ENCODE peak calls at places on chromosome 22, in six cellular contexts. H, C, F, V, U and B are unnamed samples.

GRCh38 chr22:48857202-48857805 is 970.4 kb downstream of the BRD1 start:
- DNase-seq in C (peak), H (no peak), F (no peak), U (no peak), V (no peak), B (no peak)

GRCh38 chr22:36435516-36436415 is 45.7 kb downstream of the TXN2 start:
- DNase-seq in U (no peak), V (no peak), H (no peak), F (no peak), C (no peak), B (no peak)

GRCh38 chr22:30994960-30995359 is 25.9 kb downstream of the TUG1 start:
- DNase-seq in V (no peak), C (no peak), U (no peak), H (no peak), F (no peak), B (no peak)

GRCh38 chr22:42360348-42360747 is 71.9 kb downstream of the NFAM1 start:
- DNase-seq in C (no peak), V (no peak), H (no peak), U (no peak), F (no peak), B (no peak)

GRCh38 chr22:38725900-38726655 is 20.3 kb downstream of the GTPBP1 start:
- DNase-seq in U (no peak), H (no peak), C (no peak), V (no peak), F (no peak), B (no peak)

GRCh38 chr22:27627444-27627833 is 174.1 kb downstream of the MN1 start:
- DNase-seq in C (no peak), V (no peak), H (no peak), U (no peak), F (no peak), B (no peak)

GRCh38 chr22:37403267-37403960 is 23.9 kb downstream of the ELFN2 start:
- DNase-seq in V (no peak), U (no peak), F (peak), H (no peak), C (no peak), B (no peak)

GRCh38 chr22:43976861-43977795 is 21.9 kb downstream of the SAMM50 start:
- DNase-seq in F (no peak), C (peak), H (no peak), V (no peak), U (no peak), B (no peak)

GRCh38 chr22:24133187-24133965 is 47.9 kb upstream of the SUSD2 start:
- DNase-seq in C (no peak), H (no peak), F (no peak), U (no peak), V (no peak), B (no peak)

GRCh38 chr22:24128024-24128423 is 53.3 kb upstream of the SUSD2 start:
- DNase-seq in H (no peak), C (no peak), F (no peak), U (no peak), V (no peak), B (no peak)

GRCh38 chr22:24125942-24126341 is 55.3 kb upstream of the SUSD2 start:
- DNase-seq in H (no peak), U (no peak), F (no peak), C (no peak), V (no peak), B (no peak)

GRCh38 chr22:24129980-24130379 is 51.3 kb upstream of the SUSD2 start:
- DNase-seq in C (no peak), H (no peak), U (no peak), V (no peak), F (no peak), B (no peak)

GRCh38 chr22:24128631-24129601 is 52.4 kb upstream of the SUSD2 start:
- DNase-seq in C (no peak), H (no peak), V (no peak), U (no peak), F (no peak), B (no peak)
- TF ChIP-seq CTCF in C (no peak), H (no peak), V (no peak), U (no peak), F (no peak), B (no peak)

GRCh38 chr22:50169774-50170341 is 673 bp upstream of the PANX2 start:
- DNase-seq in V (peak), C (no peak), F (no peak), H (no peak), U (no peak), B (no peak)
- TF ChIP-seq CTCF in V (no peak), C (no peak), F (no peak), H (no peak), U (no peak), B (no peak)

DNA sequence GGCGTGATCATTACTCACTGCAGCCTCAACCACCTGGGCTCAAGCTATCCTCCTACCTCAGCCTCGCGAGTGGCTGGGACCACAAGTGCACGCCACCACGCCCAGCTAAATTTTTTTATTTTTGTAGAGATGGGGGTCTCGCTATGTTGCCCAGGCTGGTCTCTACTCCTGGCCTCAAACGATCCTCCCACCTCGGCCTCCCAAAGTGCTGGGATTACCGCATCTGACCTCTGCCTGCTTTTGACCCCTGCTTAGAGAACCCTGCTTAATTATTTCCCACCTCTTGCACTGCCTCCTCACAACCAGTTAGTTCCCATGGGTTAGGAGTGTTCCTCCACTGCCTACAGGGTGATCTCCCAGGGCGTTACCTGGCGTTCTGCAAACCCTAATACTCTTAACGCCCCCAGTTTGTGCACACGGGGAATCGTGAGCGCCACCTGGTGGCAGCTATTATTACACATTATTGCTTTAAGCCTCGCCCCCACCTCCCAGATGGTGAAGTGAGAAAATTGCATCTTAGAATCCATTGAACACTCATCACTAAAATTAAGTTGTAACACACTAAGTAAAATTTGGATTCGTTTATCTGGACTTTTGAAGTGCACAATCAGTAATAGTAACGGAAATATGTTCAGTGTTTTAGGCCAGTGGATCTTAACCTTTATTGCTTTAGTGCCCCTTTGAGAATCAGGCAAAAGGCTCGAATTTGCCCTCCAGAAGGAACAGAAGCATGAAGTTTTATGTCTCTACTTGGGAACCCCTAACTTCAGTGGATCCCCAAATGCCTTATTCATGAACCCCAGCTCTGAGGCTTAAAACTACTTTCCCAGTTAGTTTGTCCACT is 61.4 kb upstream of the ASPHD2 start:
- DNase-seq in C (no peak), V (peak), F (peak), U (no peak), H (no peak), B (no peak)
- TF ChIP-seq CTCF in C (peak), V (peak), F (peak), U (peak), H (peak), B (peak)

GRCh38 chr22:50201191-50202129 is 649 bp downstream of the SELENOO start:
- DNase-seq in F (no peak), U (no peak), C (no peak), V (no peak), H (no peak), B (no peak)
- TF ChIP-seq CTCF in F (no peak), U (no peak), C (no peak), V (no peak), H (no peak), B (no peak)